ENCODE peak calls at places on chromosomes 2 and 18, in five cellular contexts. U is NCI-H524, M is aorta, C is lung, G is left lobe of liver. F is an unnamed sample.

GRCh38 chr2:224973112-224974016 is 68.9 kb downstream of the DOCK10 start:
- DNase-seq in U (no peak), M (no peak), C (no peak), G (no peak), F (no peak)

GRCh38 chr18:27004056-27004829 is 138.7 kb upstream of the AQP4 start:
- DNase-seq in U (peak), M (no peak), C (no peak), G (no peak), F (no peak)

GRCh38 chr2:163943403-163944356 is 207.9 kb upstream of the FIGN start:
- DNase-seq in U (no peak), M (no peak), C (no peak), G (no peak), F (no peak)

GRCh38 chr2:241853651-241854341 is 4.9 kb downstream of the PDCD1 start:
- DNase-seq in U (no peak), M (peak), C (no peak), G (peak), F (no peak)

GRCh38 chr2:40372586-40372985 is 79.3 kb downstream of the SLC8A1 start:
- DNase-seq in U (no peak), M (no peak), C (no peak), G (no peak), F (no peak)

GRCh38 chr2:147867050-147867449 is 22.2 kb downstream of the ACVR2A start:
- DNase-seq in U (no peak), M (no peak), C (no peak), G (no peak), F (no peak)

GRCh38 chr2:85648619-85649018 is 19.4 kb downstream of the SFTPB start:
- DNase-seq in U (no peak), M (no peak), C (no peak), G (no peak), F (peak)

GRCh38 chr2:70069049-70069448 is 18.2 kb upstream of the PCBP1 start:
- DNase-seq in U (no peak), M (no peak), C (no peak), G (peak), F (no peak)

GRCh38 chr2:30272761-30273573 is 41.6 kb downstream of the LBH start:
- DNase-seq in U (no peak), M (no peak), C (no peak), G (no peak), F (no peak)

GRCh38 chr18:6411367-6411766 is 3.3 kb downstream of the L3MBTL4 start:
- DNase-seq in U (no peak), M (no peak), C (no peak), G (no peak), F (no peak)

GRCh38 chr2:213149332-213149875 is 2.0 kb downstream of the IKZF2 start:
- DNase-seq in U (no peak), M (no peak), C (no peak), G (no peak), F (no peak)

GRCh38 chr18:58251416-58251815 is 207.4 kb downstream of the NEDD4L start:
- DNase-seq in U (no peak), M (no peak), C (no peak), G (no peak), F (no peak)